ENCODE peak calls at places on chromosome 11, in nine cellular contexts. I is GM18507; Q is epithelial cell of esophagus; Y is cardiac fibroblast; C is natural killer cell treated with Interleukin-12 subunit alpha and Interleukin-12 subunit beta and Interleukin-15 and Interleukin-18, amount 100 ng/mL, for 72 hours; A is GOT3; U is stromal cell of bone marrow; J is activated CD4-positive, alpha-beta T cell treated with anti-CD3 and anti-CD28 coated beads, Interleukin-2, amount 50 U/mL, for 24 hours; B is COR-L47. T is an unnamed sample.

GRCh38 chr11:65266210-65266609 is 4.4 kb downstream of the POLA2 start:
- DNase-seq in I (no peak), Q (no peak), Y (no peak), C (no peak), A (no peak), U (no peak), J (no peak), B (no peak), T (no peak)

GRCh38 chr11:13837286-13837685 is 125.2 kb upstream of the SPON1 start:
- DNase-seq in I (no peak), Q (peak), Y (no peak), C (no peak), A (no peak), U (no peak), J (no peak), B (no peak), T (peak)

GRCh38 chr11:32309541-32310217 is 125.7 kb downstream of the WT1 start:
- DNase-seq in I (no peak), Q (peak), Y (no peak), C (no peak), A (no peak), U (no peak), J (no peak), B (no peak), T (no peak)

GRCh38 chr11:84089072-84090057 is 803.2 kb upstream of the CCDC90B start:
- DNase-seq in I (no peak), Q (peak), Y (peak), C (no peak), A (no peak), U (no peak), J (no peak), B (peak), T (no peak)

GRCh38 chr11:36037031-36037430 is 93.2 kb downstream of the LDLRAD3 start:
- DNase-seq in I (no peak), Q (peak), Y (peak), C (no peak), A (no peak), U (no peak), J (no peak), B (no peak), T (peak)

GRCh38 chr11:72831521-72832300 is 17.5 kb downstream of the ATG16L2 start:
- DNase-seq in I (no peak), Q (peak), Y (peak), C (no peak), A (no peak), U (peak), J (peak), B (peak), T (peak)

GRCh38 chr11:803770-804598 is 1.0 kb downstream of the PIDD1 start:
- DNase-seq in I (no peak), Q (peak), Y (no peak), C (no peak), A (no peak), U (no peak), J (no peak), B (peak), T (no peak)

GRCh38 chr11:73974611-73975478 is 7.8 kb downstream of the UCP2 start:
- DNase-seq in I (no peak), Q (no peak), Y (no peak), C (no peak), A (no peak), U (no peak), J (no peak), B (no peak), T (no peak)

GRCh38 chr11:77104727-77105126 is 2.1 kb downstream of the OMP start:
- DNase-seq in I (no peak), Q (no peak), Y (peak), C (no peak), A (no peak), U (no peak), J (no peak), B (no peak), T (no peak)

GRCh38 chr11:134261000-134261399 is 7.6 kb downstream of the ACAD8 start:
- DNase-seq in I (no peak), Q (no peak), Y (no peak), C (no peak), A (no peak), U (no peak), J (no peak), B (no peak), T (no peak)

GRCh38 chr11:65606876-65607613 is 7.0 kb downstream of the MAP3K11 start:
- DNase-seq in I (no peak), Q (peak), Y (peak), C (no peak), A (no peak), U (peak), J (no peak), B (no peak), T (peak)

T was measured in kidney tubule cell.